ENCODE peak calls at places on chromosome 5, in seven cellular contexts. One of them, this sample, is unnamed.

GRCh38 chr5:56615750-56616149 is 199.6 kb upstream of the MAP3K1 start:
- DNase-seq in T-helper 17 cell: no peak
- DNase-seq in Right ventricle myocardium inferior: no peak
- DNase-seq in ELR: no peak
- DNase-seq in Caki2: no peak
- DNase-seq in neural crest cell: no peak
- DNase-seq in DMS 273 treated with DMSO at 0.1 percent for 48 hours: peak
- DNase-seq in this sample: no peak

GRCh38 chr5:45695011-45695667 is 1.0 kb downstream of the HCN1 start:
- DNase-seq in T-helper 17 cell: no peak
- DNase-seq in Right ventricle myocardium inferior: peak
- DNase-seq in neural crest cell: peak
- DNase-seq in ELR: no peak
- DNase-seq in Caki2: no peak
- DNase-seq in DMS 273 treated with DMSO at 0.1 percent for 48 hours: no peak
- DNase-seq in this sample: no peak

GRCh38 chr5:174311531-174312269 is 266.2 kb downstream of the NSG2 start:
- DNase-seq in Right ventricle myocardium inferior: peak
- DNase-seq in neural crest cell: peak
- DNase-seq in ELR: peak
- DNase-seq in DMS 273 treated with DMSO at 0.1 percent for 48 hours: no peak
- DNase-seq in T-helper 17 cell: peak
- DNase-seq in Caki2: peak
- DNase-seq in this sample: peak

GRCh38 chr5:171534009-171534895 is 114.8 kb downstream of the FGF18 start:
- DNase-seq in Right ventricle myocardium inferior: no peak
- DNase-seq in DMS 273 treated with DMSO at 0.1 percent for 48 hours: no peak
- DNase-seq in T-helper 17 cell: no peak
- DNase-seq in ELR: peak
- DNase-seq in neural crest cell: no peak
- DNase-seq in Caki2: no peak
- DNase-seq in this sample: no peak

GRCh38 chr5:59422026-59422941 is 471.2 kb downstream of the PDE4D start:
- DNase-seq in neural crest cell: no peak
- DNase-seq in T-helper 17 cell: no peak
- DNase-seq in Caki2: no peak
- DNase-seq in ELR: no peak
- DNase-seq in Right ventricle myocardium inferior: no peak
- DNase-seq in DMS 273 treated with DMSO at 0.1 percent for 48 hours: no peak
- DNase-seq in this sample: no peak

GRCh38 chr5:143001764-143002351 is 231.7 kb downstream of the ARHGAP26 start:
- DNase-seq in DMS 273 treated with DMSO at 0.1 percent for 48 hours: no peak
- DNase-seq in Caki2: no peak
- DNase-seq in Right ventricle myocardium inferior: no peak
- DNase-seq in neural crest cell: no peak
- DNase-seq in ELR: peak
- DNase-seq in T-helper 17 cell: no peak
- DNase-seq in this sample: no peak

GRCh38 chr5:65981548-65981947 is 55.2 kb downstream of the ERBIN start:
- DNase-seq in ELR: no peak
- DNase-seq in Caki2: no peak
- DNase-seq in neural crest cell: no peak
- DNase-seq in Right ventricle myocardium inferior: no peak
- DNase-seq in T-helper 17 cell: no peak
- DNase-seq in DMS 273 treated with DMSO at 0.1 percent for 48 hours: no peak
- DNase-seq in this sample: no peak

GRCh38 chr5:43802651-43803050 is 199.7 kb downstream of the NNT start:
- DNase-seq in T-helper 17 cell: no peak
- DNase-seq in Caki2: no peak
- DNase-seq in Right ventricle myocardium inferior: no peak
- DNase-seq in DMS 273 treated with DMSO at 0.1 percent for 48 hours: no peak
- DNase-seq in neural crest cell: no peak
- DNase-seq in ELR: no peak
- DNase-seq in this sample: no peak

GRCh38 chr5:17720070-17720469 is 85.8 kb downstream of the TAF11L14 start:
- DNase-seq in ELR: no peak
- DNase-seq in Caki2: no peak
- DNase-seq in T-helper 17 cell: no peak
- DNase-seq in neural crest cell: no peak
- DNase-seq in Right ventricle myocardium inferior: no peak
- DNase-seq in DMS 273 treated with DMSO at 0.1 percent for 48 hours: no peak
- DNase-seq in this sample: no peak

GRCh38 chr5:134957920-134958608 is 9.6 kb upstream of the CATSPER3 start:
- DNase-seq in T-helper 17 cell: no peak
- DNase-seq in ELR: no peak
- DNase-seq in Caki2: no peak
- DNase-seq in DMS 273 treated with DMSO at 0.1 percent for 48 hours: no peak
- DNase-seq in Right ventricle myocardium inferior: no peak
- DNase-seq in neural crest cell: no peak
- DNase-seq in this sample: no peak

GRCh38 chr5:15757103-15757502 is 257.1 kb downstream of the FBXL7 start:
- DNase-seq in DMS 273 treated with DMSO at 0.1 percent for 48 hours: no peak
- DNase-seq in Caki2: no peak
- DNase-seq in Right ventricle myocardium inferior: no peak
- DNase-seq in T-helper 17 cell: no peak
- DNase-seq in neural crest cell: no peak
- DNase-seq in ELR: peak
- DNase-seq in this sample: no peak

GRCh38 chr5:111120911-111121310 is 28.8 kb downstream of the WDR36 start:
- DNase-seq in ELR: no peak
- DNase-seq in neural crest cell: no peak
- DNase-seq in T-helper 17 cell: no peak
- DNase-seq in Right ventricle myocardium inferior: no peak
- DNase-seq in DMS 273 treated with DMSO at 0.1 percent for 48 hours: no peak
- DNase-seq in Caki2: peak
- DNase-seq in this sample: no peak

GRCh38 chr5:66933066-66933465 is 263.5 kb downstream of the CD180 start:
- DNase-seq in DMS 273 treated with DMSO at 0.1 percent for 48 hours: no peak
- DNase-seq in Right ventricle myocardium inferior: no peak
- DNase-seq in T-helper 17 cell: no peak
- DNase-seq in neural crest cell: no peak
- DNase-seq in ELR: peak
- DNase-seq in Caki2: no peak
- DNase-seq in this sample: no peak

GRCh38 chr5:83368317-83368716 is 103.2 kb upstream of the VCAN start:
- DNase-seq in T-helper 17 cell: no peak
- DNase-seq in Caki2: no peak
- DNase-seq in ELR: peak
- DNase-seq in Right ventricle myocardium inferior: no peak
- DNase-seq in neural crest cell: no peak
- DNase-seq in DMS 273 treated with DMSO at 0.1 percent for 48 hours: no peak
- DNase-seq in this sample: no peak

GRCh38 chr5:172064358-172064757 is 57.9 kb upstream of the FBXW11 start:
- DNase-seq in Right ventricle myocardium inferior: no peak
- DNase-seq in ELR: no peak
- DNase-seq in Caki2: no peak
- DNase-seq in DMS 273 treated with DMSO at 0.1 percent for 48 hours: no peak
- DNase-seq in T-helper 17 cell: no peak
- DNase-seq in neural crest cell: no peak
- DNase-seq in this sample: no peak

GRCh38 chr5:590343-590742 is 21.8 kb upstream of the CEP72 start:
- DNase-seq in DMS 273 treated with DMSO at 0.1 percent for 48 hours: no peak
- DNase-seq in neural crest cell: no peak
- DNase-seq in T-helper 17 cell: no peak
- DNase-seq in Caki2: no peak
- DNase-seq in Right ventricle myocardium inferior: no peak
- DNase-seq in ELR: peak
- DNase-seq in this sample: no peak

GRCh38 chr5:14414007-14414406 is 167.6 kb upstream of the OTULINL start:
- DNase-seq in Right ventricle myocardium inferior: no peak
- DNase-seq in neural crest cell: no peak
- DNase-seq in DMS 273 treated with DMSO at 0.1 percent for 48 hours: no peak
- DNase-seq in Caki2: no peak
- DNase-seq in ELR: no peak
- DNase-seq in T-helper 17 cell: no peak
- DNase-seq in this sample: no peak

GRCh38 chr5:167802755-167803431 is 488.6 kb upstream of the WWC1 start:
- DNase-seq in neural crest cell: no peak
- DNase-seq in Right ventricle myocardium inferior: no peak
- DNase-seq in ELR: no peak
- DNase-seq in T-helper 17 cell: no peak
- DNase-seq in Caki2: no peak
- DNase-seq in DMS 273 treated with DMSO at 0.1 percent for 48 hours: no peak
- DNase-seq in this sample: no peak

GRCh38 chr5:175671013-175671412 is 13.1 kb downstream of the HRH2 start:
- DNase-seq in neural crest cell: no peak
- DNase-seq in T-helper 17 cell: no peak
- DNase-seq in DMS 273 treated with DMSO at 0.1 percent for 48 hours: no peak
- DNase-seq in Caki2: no peak
- DNase-seq in ELR: no peak
- DNase-seq in Right ventricle myocardium inferior: no peak
- DNase-seq in this sample: no peak

GRCh38 chr5:119304439-119304838 is 51.4 kb upstream of the TNFAIP8 start:
- DNase-seq in Caki2: no peak
- DNase-seq in neural crest cell: no peak
- DNase-seq in ELR: peak
- DNase-seq in DMS 273 treated with DMSO at 0.1 percent for 48 hours: no peak
- DNase-seq in Right ventricle myocardium inferior: no peak
- DNase-seq in T-helper 17 cell: no peak
- DNase-seq in this sample: no peak

GRCh38 chr5:52685621-52686370 is 101.9 kb upstream of the ITGA1 start:
- DNase-seq in DMS 273 treated with DMSO at 0.1 percent for 48 hours: no peak
- DNase-seq in Caki2: no peak
- DNase-seq in T-helper 17 cell: no peak
- DNase-seq in Right ventricle myocardium inferior: no peak
- DNase-seq in ELR: no peak
- DNase-seq in neural crest cell: no peak
- DNase-seq in this sample: no peak

GRCh38 chr5:98060148-98060547 is 713.3 kb upstream of the RGMB start:
- DNase-seq in Right ventricle myocardium inferior: no peak
- DNase-seq in Caki2: no peak
- DNase-seq in DMS 273 treated with DMSO at 0.1 percent for 48 hours: no peak
- DNase-seq in ELR: no peak
- DNase-seq in T-helper 17 cell: no peak
- DNase-seq in neural crest cell: no peak
- DNase-seq in this sample: no peak

GRCh38 chr5:124918618-124919017 is 172.2 kb upstream of the ZNF608 start:
- DNase-seq in Right ventricle myocardium inferior: no peak
- DNase-seq in Caki2: no peak
- DNase-seq in ELR: no peak
- DNase-seq in neural crest cell: no peak
- DNase-seq in T-helper 17 cell: no peak
- DNase-seq in DMS 273 treated with DMSO at 0.1 percent for 48 hours: no peak
- DNase-seq in this sample: no peak